ENCODE peak calls at places on chromosomes 2 and 18, in eight cellular contexts. J is T-helper 2 cell, B is left cardiac atrium, H is non-pigmented ciliary epithelial cell, C is choroid plexus epithelial cell, S is NCI-H345, O is heart right ventricle, K is neural crest cell. U is an unnamed sample.

GRCh38 chr2:71926860-71927756 is 220.6 kb downstream of the CYP26B1 start:
- DNase-seq in H (no peak), C (no peak), B (no peak), O (no peak), S (no peak), J (no peak), K (peak), U (no peak)

GRCh38 chr2:48607307-48608014 is 10.2 kb upstream of the GTF2A1L start:
- DNase-seq in H (no peak), J (no peak), S (no peak), B (no peak), K (no peak), C (no peak), O (no peak), U (peak)

GRCh38 chr18:78156466-78156865 is 823.2 kb upstream of the SALL3 start:
- DNase-seq in O (no peak), K (no peak), B (no peak), H (no peak), S (no peak), C (no peak), J (no peak), U (no peak)

GRCh38 chr2:190646780-190647626 is 1.9 kb upstream of the NAB1 start:
- DNase-seq in C (no peak), O (no peak), J (no peak), K (no peak), B (no peak), H (no peak), S (no peak), U (no peak)

GRCh38 chr2:134448650-134449049 is 194.8 kb downstream of the MGAT5 start:
- DNase-seq in O (no peak), J (no peak), K (no peak), C (no peak), H (no peak), B (no peak), S (no peak), U (no peak)

GRCh38 chr18:45399643-45400042 is 215.6 kb upstream of the SLC14A2 start:
- DNase-seq in H (no peak), S (no peak), O (peak), B (peak), C (no peak), K (no peak), J (no peak), U (no peak)

GRCh38 chr2:166610180-166610919 is 116.3 kb upstream of the SCN7A start:
- DNase-seq in B (no peak), C (peak), S (no peak), J (no peak), O (peak), H (no peak), K (no peak), U (no peak)

GRCh38 chr2:44802409-44803099 is 138.9 kb upstream of the SIX3 start:
- DNase-seq in S (no peak), J (no peak), H (no peak), C (peak), K (no peak), B (no peak), O (no peak), U (no peak)

GRCh38 chr2:9178905-9179571 is 27.6 kb upstream of the ASAP2 start:
- DNase-seq in K (no peak), S (peak), B (peak), O (peak), H (no peak), J (no peak), C (peak), U (peak)

GRCh38 chr2:64992218-64992617 is 3.0 kb downstream of the SLC1A4 start:
- DNase-seq in K (no peak), J (no peak), O (no peak), S (no peak), C (no peak), H (no peak), B (no peak), U (no peak)

GRCh38 chr2:235746257-235746934 is 252.6 kb downstream of the AGAP1 start:
- DNase-seq in S (peak), C (peak), K (peak), H (peak), B (peak), J (peak), O (no peak), U (peak)

GRCh38 chr2:16262516-16263178 is 322.3 kb downstream of the MYCN start:
- DNase-seq in J (no peak), O (no peak), B (no peak), K (no peak), H (no peak), S (no peak), C (no peak), U (no peak)

GRCh38 chr2:158024288-158024898 is 77.3 kb upstream of the UPP2 start:
- DNase-seq in H (no peak), B (peak), C (peak), S (peak), O (peak), J (peak), K (peak), U (peak)

GRCh38 chr2:165743442-165743841 is 50.6 kb downstream of the GALNT3 start:
- DNase-seq in J (no peak), O (no peak), K (no peak), H (no peak), S (no peak), B (no peak), C (no peak), U (no peak)

GRCh38 chr2:68812256-68812655 is 58.9 kb downstream of the BMP10 start:
- DNase-seq in J (no peak), B (no peak), S (no peak), O (no peak), K (no peak), C (no peak), H (no peak), U (no peak)

GRCh38 chr2:37456479-37456878 is 112.0 kb downstream of the QPCT start:
- DNase-seq in O (no peak), S (no peak), H (no peak), B (no peak), C (no peak), K (no peak), J (peak), U (no peak)